ENCODE peak calls at places on chromosomes 7 and 10, in ten cellular contexts. One of them, this sample, is unnamed.

GRCh38 chr7:20607216-20607615 is 8.3 kb upstream of the ABCB5 start:
- DNase-seq in Karpas-422: no peak
- DNase-seq in RWPE1: no peak
- DNase-seq in stomach: no peak
- DNase-seq in heart left ventricle: no peak
- DNase-seq in fibroblast of lung: peak
- DNase-seq in lung: no peak
- DNase-seq in astrocyte: no peak
- DNase-seq in coronary artery: no peak
- DNase-seq in cardiac muscle cell: no peak
- DNase-seq in this sample: no peak

GRCh38 chr10:65275296-65275695 is 1650.5 kb upstream of the LRRTM3 start:
- DNase-seq in Karpas-422: no peak
- DNase-seq in RWPE1: no peak
- DNase-seq in stomach: no peak
- DNase-seq in heart left ventricle: no peak
- DNase-seq in fibroblast of lung: no peak
- DNase-seq in lung: no peak
- DNase-seq in astrocyte: no peak
- DNase-seq in coronary artery: no peak
- DNase-seq in cardiac muscle cell: no peak
- DNase-seq in this sample: no peak

GRCh38 chr7:157011333-157012112 is 1.1 kb upstream of the MNX1 start:
- DNase-seq in Karpas-422: no peak
- DNase-seq in RWPE1: no peak
- DNase-seq in stomach: no peak
- DNase-seq in heart left ventricle: no peak
- DNase-seq in fibroblast of lung: no peak
- DNase-seq in lung: no peak
- DNase-seq in astrocyte: no peak
- DNase-seq in coronary artery: no peak
- DNase-seq in cardiac muscle cell: no peak
- DNase-seq in this sample: no peak

GRCh38 chr10:130661419-130661818 is 525.2 kb downstream of the GLRX3 start:
- DNase-seq in Karpas-422: no peak
- DNase-seq in RWPE1: no peak
- DNase-seq in stomach: no peak
- DNase-seq in heart left ventricle: no peak
- DNase-seq in fibroblast of lung: no peak
- DNase-seq in lung: no peak
- DNase-seq in astrocyte: no peak
- DNase-seq in coronary artery: no peak
- DNase-seq in cardiac muscle cell: no peak
- DNase-seq in this sample: no peak

GRCh38 chr7:38796636-38797501 is 112.1 kb downstream of the VPS41 start:
- DNase-seq in Karpas-422: peak
- DNase-seq in RWPE1: peak
- DNase-seq in stomach: peak
- DNase-seq in heart left ventricle: peak
- DNase-seq in fibroblast of lung: peak
- DNase-seq in lung: peak
- DNase-seq in astrocyte: peak
- DNase-seq in coronary artery: no peak
- DNase-seq in cardiac muscle cell: peak
- DNase-seq in this sample: peak

GRCh38 chr10:34194259-34194658 is 620.8 kb downstream of the PARD3 start:
- DNase-seq in Karpas-422: no peak
- DNase-seq in RWPE1: no peak
- DNase-seq in stomach: no peak
- DNase-seq in heart left ventricle: no peak
- DNase-seq in fibroblast of lung: peak
- DNase-seq in lung: no peak
- DNase-seq in astrocyte: peak
- DNase-seq in coronary artery: no peak
- DNase-seq in cardiac muscle cell: peak
- DNase-seq in this sample: no peak

GRCh38 chr7:106609416-106609815 is 51.5 kb downstream of the CCDC71L start:
- DNase-seq in Karpas-422: no peak
- DNase-seq in RWPE1: peak
- DNase-seq in stomach: no peak
- DNase-seq in heart left ventricle: no peak
- DNase-seq in fibroblast of lung: peak
- DNase-seq in lung: no peak
- DNase-seq in astrocyte: peak
- DNase-seq in coronary artery: no peak
- DNase-seq in cardiac muscle cell: peak
- DNase-seq in this sample: no peak

GRCh38 chr10:28090506-28090905 is 91.6 kb upstream of the ODAD2 start:
- DNase-seq in Karpas-422: no peak
- DNase-seq in RWPE1: no peak
- DNase-seq in stomach: no peak
- DNase-seq in heart left ventricle: no peak
- DNase-seq in fibroblast of lung: no peak
- DNase-seq in lung: no peak
- DNase-seq in astrocyte: no peak
- DNase-seq in coronary artery: no peak
- DNase-seq in cardiac muscle cell: no peak
- DNase-seq in this sample: no peak

GRCh38 chr7:945556-946255 is 8.8 kb downstream of the ADAP1 start:
- DNase-seq in Karpas-422: no peak
- DNase-seq in RWPE1: peak
- DNase-seq in stomach: peak
- DNase-seq in heart left ventricle: no peak
- DNase-seq in fibroblast of lung: no peak
- DNase-seq in lung: peak
- DNase-seq in astrocyte: no peak
- DNase-seq in coronary artery: no peak
- DNase-seq in cardiac muscle cell: no peak
- DNase-seq in this sample: peak

GRCh38 chr10:48985621-48986158 is 46.0 kb upstream of the LRRC18 start:
- DNase-seq in Karpas-422: no peak
- DNase-seq in RWPE1: no peak
- DNase-seq in stomach: no peak
- DNase-seq in heart left ventricle: no peak
- DNase-seq in fibroblast of lung: no peak
- DNase-seq in lung: no peak
- DNase-seq in astrocyte: no peak
- DNase-seq in coronary artery: no peak
- DNase-seq in cardiac muscle cell: no peak
- DNase-seq in this sample: no peak

GRCh38 chr10:74651565-74651964 is 174.8 kb upstream of the KAT6B start:
- DNase-seq in Karpas-422: no peak
- DNase-seq in RWPE1: no peak
- DNase-seq in stomach: no peak
- DNase-seq in heart left ventricle: no peak
- DNase-seq in fibroblast of lung: no peak
- DNase-seq in lung: no peak
- DNase-seq in astrocyte: no peak
- DNase-seq in coronary artery: no peak
- DNase-seq in cardiac muscle cell: no peak
- DNase-seq in this sample: no peak

GRCh38 chr10:13382759-13383753 is 35.0 kb upstream of the SEPHS1 start:
- DNase-seq in Karpas-422: no peak
- DNase-seq in RWPE1: peak
- DNase-seq in stomach: peak
- DNase-seq in heart left ventricle: no peak
- DNase-seq in fibroblast of lung: no peak
- DNase-seq in lung: peak
- DNase-seq in astrocyte: no peak
- DNase-seq in coronary artery: no peak
- DNase-seq in cardiac muscle cell: peak
- DNase-seq in this sample: peak

GRCh38 chr10:70267161-70267933 is 16.5 kb downstream of the NPFFR1 start:
- DNase-seq in Karpas-422: peak
- DNase-seq in RWPE1: peak
- DNase-seq in stomach: no peak
- DNase-seq in heart left ventricle: no peak
- DNase-seq in fibroblast of lung: peak
- DNase-seq in lung: peak
- DNase-seq in astrocyte: peak
- DNase-seq in coronary artery: peak
- DNase-seq in cardiac muscle cell: peak
- DNase-seq in this sample: peak

GRCh38 chr7:111439977-111440376 is 122.3 kb downstream of the IMMP2L start:
- DNase-seq in Karpas-422: peak
- DNase-seq in RWPE1: no peak
- DNase-seq in stomach: no peak
- DNase-seq in heart left ventricle: no peak
- DNase-seq in fibroblast of lung: no peak
- DNase-seq in lung: no peak
- DNase-seq in astrocyte: peak
- DNase-seq in coronary artery: no peak
- DNase-seq in cardiac muscle cell: no peak
- DNase-seq in this sample: no peak

GRCh38 chr7:46071601-46072000 is 150.5 kb upstream of the IGFBP3 start:
- DNase-seq in Karpas-422: no peak
- DNase-seq in RWPE1: no peak
- DNase-seq in stomach: no peak
- DNase-seq in heart left ventricle: no peak
- DNase-seq in fibroblast of lung: no peak
- DNase-seq in lung: no peak
- DNase-seq in astrocyte: peak
- DNase-seq in coronary artery: no peak
- DNase-seq in cardiac muscle cell: peak
- DNase-seq in this sample: no peak
- H3K27ac ChIP-seq in Karpas-422: no peak
- H3K27ac ChIP-seq in RWPE1: no peak
- H3K27ac ChIP-seq in stomach: no peak
- H3K27ac ChIP-seq in heart left ventricle: no peak
- H3K27ac ChIP-seq in fibroblast of lung: no peak
- H3K27ac ChIP-seq in lung: no peak
- H3K27ac ChIP-seq in astrocyte: peak
- H3K27ac ChIP-seq in coronary artery: no peak
- H3K27ac ChIP-seq in cardiac muscle cell: no peak
- H3K27ac ChIP-seq in this sample: no peak

GRCh38 chr10:68636335-68636734 is 76.2 kb downstream of the TET1 start:
- DNase-seq in Karpas-422: no peak
- DNase-seq in RWPE1: no peak
- DNase-seq in stomach: no peak
- DNase-seq in heart left ventricle: no peak
- DNase-seq in fibroblast of lung: no peak
- DNase-seq in lung: no peak
- DNase-seq in astrocyte: no peak
- DNase-seq in coronary artery: no peak
- DNase-seq in cardiac muscle cell: no peak
- DNase-seq in this sample: no peak

GRCh38 chr10:68633281-68633680 is 73.1 kb downstream of the TET1 start:
- DNase-seq in Karpas-422: no peak
- DNase-seq in RWPE1: no peak
- DNase-seq in stomach: no peak
- DNase-seq in heart left ventricle: no peak
- DNase-seq in fibroblast of lung: no peak
- DNase-seq in lung: no peak
- DNase-seq in astrocyte: no peak
- DNase-seq in coronary artery: no peak
- DNase-seq in cardiac muscle cell: no peak
- DNase-seq in this sample: no peak

GRCh38 chr10:68628576-68629127 is 68.5 kb downstream of the TET1 start:
- DNase-seq in Karpas-422: no peak
- DNase-seq in RWPE1: no peak
- DNase-seq in stomach: no peak
- DNase-seq in heart left ventricle: no peak
- DNase-seq in fibroblast of lung: peak
- DNase-seq in lung: no peak
- DNase-seq in astrocyte: peak
- DNase-seq in coronary artery: no peak
- DNase-seq in cardiac muscle cell: peak
- DNase-seq in this sample: no peak

DNA sequence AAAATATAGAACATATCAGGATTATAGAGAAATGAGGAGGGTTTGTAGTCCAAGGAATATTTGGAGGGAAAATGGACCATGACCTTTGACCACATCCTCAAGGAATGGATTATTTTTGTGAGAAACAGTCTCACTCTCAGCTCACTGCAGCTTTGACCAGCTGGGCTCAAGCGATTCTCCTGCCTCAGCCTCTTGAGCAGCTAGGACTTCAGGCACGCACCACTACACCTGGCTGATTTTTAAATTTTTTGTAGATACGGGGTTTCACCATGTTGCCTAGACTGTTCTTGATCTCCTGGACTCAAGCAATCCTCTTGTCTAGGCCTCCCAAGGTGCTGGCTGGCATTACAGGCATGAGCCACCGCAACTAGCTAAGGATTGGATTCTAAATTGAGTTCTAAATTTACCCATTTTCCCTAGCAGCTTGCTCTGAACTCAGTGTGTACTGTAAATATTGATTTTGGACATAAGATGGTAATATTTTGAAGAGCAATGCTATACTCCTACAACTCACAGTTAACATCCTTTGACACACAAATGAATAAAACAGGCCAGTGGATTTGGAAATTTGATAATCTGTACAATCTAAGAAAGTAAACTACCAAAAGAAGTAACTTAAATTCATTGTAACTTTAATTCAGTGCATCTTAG is 73.8 kb downstream of the TET1 start:
- DNase-seq in Karpas-422: no peak
- DNase-seq in RWPE1: no peak
- DNase-seq in stomach: no peak
- DNase-seq in heart left ventricle: no peak
- DNase-seq in fibroblast of lung: no peak
- DNase-seq in lung: no peak
- DNase-seq in astrocyte: no peak
- DNase-seq in coronary artery: no peak
- DNase-seq in cardiac muscle cell: no peak
- DNase-seq in this sample: no peak
- H3K27ac ChIP-seq in Karpas-422: no peak
- H3K27ac ChIP-seq in RWPE1: no peak
- H3K27ac ChIP-seq in stomach: no peak
- H3K27ac ChIP-seq in heart left ventricle: no peak
- H3K27ac ChIP-seq in fibroblast of lung: no peak
- H3K27ac ChIP-seq in lung: no peak
- H3K27ac ChIP-seq in astrocyte: no peak
- H3K27ac ChIP-seq in coronary artery: no peak
- H3K27ac ChIP-seq in cardiac muscle cell: peak
- H3K27ac ChIP-seq in this sample: no peak

GRCh38 chr10:31583358-31583757 is 264.3 kb downstream of the ZEB1 start:
- DNase-seq in Karpas-422: no peak
- DNase-seq in RWPE1: no peak
- DNase-seq in stomach: no peak
- DNase-seq in heart left ventricle: no peak
- DNase-seq in fibroblast of lung: peak
- DNase-seq in lung: no peak
- DNase-seq in astrocyte: no peak
- DNase-seq in coronary artery: no peak
- DNase-seq in cardiac muscle cell: no peak
- DNase-seq in this sample: no peak
- H3K27ac ChIP-seq in Karpas-422: no peak
- H3K27ac ChIP-seq in RWPE1: no peak
- H3K27ac ChIP-seq in stomach: peak
- H3K27ac ChIP-seq in heart left ventricle: peak
- H3K27ac ChIP-seq in fibroblast of lung: no peak
- H3K27ac ChIP-seq in lung: no peak
- H3K27ac ChIP-seq in astrocyte: no peak
- H3K27ac ChIP-seq in coronary artery: peak
- H3K27ac ChIP-seq in cardiac muscle cell: no peak
- H3K27ac ChIP-seq in this sample: no peak

DNA sequence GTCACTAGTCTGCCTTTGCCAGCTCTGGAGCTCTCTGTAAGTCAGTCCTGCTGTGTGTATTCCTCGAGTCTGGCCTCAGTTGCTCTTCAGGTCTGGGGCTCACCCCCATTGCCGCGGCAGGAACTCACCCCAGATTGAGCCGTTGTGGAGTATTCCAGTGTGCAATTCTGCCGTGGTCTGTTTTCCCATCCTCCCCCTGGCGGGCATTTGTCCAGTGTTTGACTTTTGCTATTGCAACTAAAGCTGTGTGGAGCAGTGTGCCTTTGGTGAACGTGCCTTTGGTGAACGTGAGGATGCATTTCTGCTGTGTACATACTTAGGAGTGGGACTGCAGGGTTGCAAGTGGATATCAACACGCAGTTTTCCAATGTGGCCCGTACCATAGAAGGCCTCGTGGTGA is 134.5 kb downstream of the FAM53B start:
- DNase-seq in Karpas-422: no peak
- DNase-seq in RWPE1: no peak
- DNase-seq in stomach: no peak
- DNase-seq in heart left ventricle: no peak
- DNase-seq in fibroblast of lung: no peak
- DNase-seq in lung: no peak
- DNase-seq in astrocyte: no peak
- DNase-seq in coronary artery: no peak
- DNase-seq in cardiac muscle cell: no peak
- DNase-seq in this sample: no peak
- H3K27ac ChIP-seq in Karpas-422: peak
- H3K27ac ChIP-seq in RWPE1: no peak
- H3K27ac ChIP-seq in stomach: no peak
- H3K27ac ChIP-seq in heart left ventricle: no peak
- H3K27ac ChIP-seq in fibroblast of lung: no peak
- H3K27ac ChIP-seq in lung: no peak
- H3K27ac ChIP-seq in astrocyte: no peak
- H3K27ac ChIP-seq in coronary artery: no peak
- H3K27ac ChIP-seq in cardiac muscle cell: no peak
- H3K27ac ChIP-seq in this sample: no peak

This sample was measured in small intestine.